ENCODE peak calls at places on chromosomes 4 and X, in five cellular contexts. K is A549; R is activated CD4-positive, alpha-beta T cell treated with anti-CD3 and anti-CD28 coated beads, Interleukin-2, amount 10 ng/mL, durations not matched to agents 24 days and 14 days; A is Calu3; F is activated CD8-positive, alpha-beta memory T cell treated with anti-CD3 and anti-CD28 coated beads for 48 hours. U is an unnamed sample.

GRCh38 chrX:39848900-39849299 is 248.9 kb downstream of the BCOR start:
- DNase-seq in K (no peak), R (no peak), A (no peak), F (no peak), U (no peak)

GRCh38 chr4:22607382-22607781 is 85.4 kb upstream of the GBA3 start:
- DNase-seq in K (peak), R (peak), A (peak), F (peak), U (no peak)

GRCh38 chr4:101065346-101065745 is 282.0 kb downstream of the PPP3CA start:
- DNase-seq in K (no peak), R (no peak), A (no peak), F (no peak), U (no peak)

GRCh38 chr4:76208005-76208765 is 5.4 kb downstream of the SCARB2 start:
- DNase-seq in K (peak), R (no peak), A (peak), F (no peak), U (peak)

GRCh38 chr4:10666616-10667015 is 18.0 kb downstream of the CLNK start:
- DNase-seq in K (no peak), R (no peak), A (no peak), F (no peak), U (no peak)

GRCh38 chr4:55947912-55948725 is 626 bp upstream of the CEP135 start:
- DNase-seq in K (peak), R (peak), A (peak), F (no peak), U (no peak)

GRCh38 chr4:128862608-128863313 is 53.3 kb downstream of the JADE1 start:
- DNase-seq in K (peak), R (peak), A (no peak), F (no peak), U (no peak)

GRCh38 chr4:158817562-158818370 is 48.9 kb downstream of the FNIP2 start:
- DNase-seq in K (no peak), R (peak), A (no peak), F (no peak), U (no peak)

GRCh38 chr4:16824278-16824806 is 74.1 kb downstream of the LDB2 start:
- DNase-seq in K (no peak), R (no peak), A (no peak), F (no peak), U (no peak)

GRCh38 chr4:104064650-104065577 is 345.1 kb upstream of the TACR3 start:
- DNase-seq in K (peak), R (no peak), A (peak), F (no peak), U (no peak)

GRCh38 chrX:153902388-153902787 is 2.1 kb upstream of the AVPR2 start:
- DNase-seq in K (no peak), R (no peak), A (no peak), F (no peak), U (no peak)

U was measured in lower leg skin.